ENCODE peak calls at places on chromosome 14, in four cellular contexts. S is ovary, D is fibroblast of lung, M is HAP-1. U is an unnamed sample.
A peak's percentile ranks its signal among the peaks of the same experiment; 100 is the strongest.

GRCh38 chr14:60222820-60223219 is 26.2 kb upstream of the PPM1A start:
- DNase-seq in S (no peak), D (no peak), M (no peak), U (no peak)

GRCh38 chr14:104326848-104327247 is 188.5 kb downstream of the KIF26A start:
- DNase-seq in S (peak; percentile 15), D (no peak), M (no peak), U (no peak)

GRCh38 chr14:42057176-42057575 is 450.5 kb downstream of the LRFN5 start:
- DNase-seq in S (no peak), D (peak; percentile 18), M (no peak), U (no peak)

GRCh38 chr14:31926123-31926522 is 151.0 kb upstream of the ARHGAP5 start:
- DNase-seq in S (no peak), D (peak; percentile 43), M (no peak), U (no peak)

GRCh38 chr14:75298187-75298985 is 19.8 kb downstream of the FOS start:
- DNase-seq in S (peak; percentile 94), D (no peak), M (no peak), U (no peak)

GRCh38 chr14:23568600-23569310 is 1.2 kb upstream of the AP1G2 start:
- DNase-seq in S (peak; percentile 50), D (no peak), M (peak; percentile 63), U (peak; percentile 75)

GRCh38 chr14:74579447-74580274 is 32.4 kb downstream of the LTBP2 start:
- DNase-seq in S (peak; percentile 37), D (peak; percentile 95), M (no peak), U (no peak)

GRCh38 chr14:94581127-94581999 is at the start of gene SERPINA5:
- DNase-seq in S (peak; percentile 76), D (peak; percentile 28), M (peak; percentile 34), U (no peak)

GRCh38 chr14:23154876-23155587 is 28.4 kb downstream of the SLC7A8 start:
- DNase-seq in S (peak; percentile 88), D (peak; percentile 91), M (no peak), U (peak; percentile 79)

GRCh38 chr14:79730911-79731310 is 480.4 kb downstream of the DIO2 start:
- DNase-seq in S (no peak), D (peak; percentile 80), M (no peak), U (no peak)

GRCh38 chr14:68346540-68347232 is 446.2 kb downstream of the ZFP36L1 start:
- DNase-seq in S (no peak), D (no peak), M (no peak), U (no peak)

GRCh38 chr14:52094871-52095270 is 26.0 kb upstream of the NID2 start:
- DNase-seq in S (no peak), D (no peak), M (no peak), U (no peak)
- H3K4me3 ChIP-seq in S (no peak overlapping the region), D (no peak overlapping the region), M (no peak overlapping the region), U (no peak overlapping the region)

DNA sequence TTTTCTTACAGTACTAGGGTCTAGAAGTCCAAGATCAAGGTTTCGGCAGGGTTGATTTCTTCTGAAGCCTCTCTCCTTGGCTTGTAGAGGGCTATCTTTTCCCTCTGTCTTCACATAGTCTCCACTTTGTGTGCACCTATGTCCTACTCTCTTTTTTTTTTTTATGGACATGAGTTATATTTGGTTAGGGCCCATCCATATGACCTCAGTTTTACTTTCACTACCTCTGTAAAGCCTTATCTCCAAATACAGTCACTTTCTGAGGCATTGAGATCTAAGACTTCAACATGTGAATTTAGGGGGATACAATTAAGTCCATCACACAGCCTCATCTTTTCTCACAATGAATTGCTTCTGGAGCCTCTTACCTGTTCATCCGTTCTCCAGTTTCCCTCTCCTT is 5.8 kb upstream of the SPTB start:
- DNase-seq in S (no peak), D (no peak), M (no peak), U (no peak)
- H3K27me3 ChIP-seq in S (no peaks in the 10 kb centered on the region), D (peaks cover 22% of the 10 kb centered on the region), M (peaks cover 57% of the 10 kb centered on the region), U (peaks cover 8% of the 10 kb centered on the region)

GRCh38 chr14:20498622-20499021 is 6.7 kb upstream of the RNASE10 start:
- DNase-seq in S (no peak), D (no peak), M (no peak), U (no peak)

GRCh38 chr14:20499881-20500280 is 5.5 kb upstream of the RNASE10 start:
- DNase-seq in S (no peak), D (no peak), M (no peak), U (no peak)

GRCh38 chr14:20494935-20495766 is 10.2 kb upstream of the RNASE10 start:
- DNase-seq in S (no peak), D (peak; percentile 6), M (no peak), U (no peak)

GRCh38 chr14:20501346-20501745 is 4.0 kb upstream of the RNASE10 start:
- DNase-seq in S (no peak), D (peak; percentile 24), M (no peak), U (no peak)

GRCh38 chr14:20499108-20499507 is 6.2 kb upstream of the RNASE10 start:
- DNase-seq in S (no peak), D (no peak), M (no peak), U (no peak)
- H3K4me3 ChIP-seq in S (no peak overlapping the region), D (no peak overlapping the region), M (no peak overlapping the region), U (no peak overlapping the region)

GRCh38 chr14:69570836-69571330 is 3.8 kb downstream of the CCDC177 start:
- DNase-seq in S (no peak), D (no peak), M (no peak), U (no peak)

GRCh38 chr14:69571449-69571878 is 3.2 kb downstream of the CCDC177 start:
- DNase-seq in S (no peak), D (no peak), M (no peak), U (no peak)

GRCh38 chr14:69571879-69572633 is 2.6 kb downstream of the CCDC177 start:
- DNase-seq in S (peak; percentile 63), D (peak; percentile 9), M (peak; percentile 60), U (no peak)

GRCh38 chr14:69567563-69567962 is 7.1 kb downstream of the CCDC177 start:
- DNase-seq in S (no peak), D (no peak), M (no peak), U (no peak)

GRCh38 chr14:69569859-69570258 is 4.8 kb downstream of the CCDC177 start:
- DNase-seq in S (no peak), D (no peak), M (no peak), U (no peak)
- H3K27me3 ChIP-seq in S (peaks cover under 1% of the 10 kb centered on the region), D (peaks cover 47% of the 10 kb centered on the region), M (peaks cover 63% of the 10 kb centered on the region), U (no peaks in the 10 kb centered on the region)

U was measured in WERI-Rb-1.